ENCODE peak calls at places on chromosomes 12 and 14, in seven cellular contexts. X, F, P, E, D, O and B are unnamed samples.

GRCh38 chr12:92038476-92038875 is 107.2 kb downstream of the BTG1 start:
- DNase-seq in D (no peak), X (no peak), O (no peak), E (no peak), F (no peak), P (no peak), B (no peak)

GRCh38 chr12:15220451-15220850 is 766 bp downstream of the RERG start:
- DNase-seq in D (no peak), F (no peak), E (no peak), P (no peak), O (no peak), X (no peak), B (no peak)

GRCh38 chr12:90679674-90680073 is 275.3 kb downstream of the CCER1 start:
- DNase-seq in P (no peak), O (no peak), D (no peak), F (no peak), X (no peak), E (no peak), B (no peak)

GRCh38 chr14:79295385-79295784 is 915.9 kb downstream of the DIO2 start:
- DNase-seq in O (no peak), X (no peak), F (no peak), E (no peak), D (no peak), P (no peak), B (no peak)

GRCh38 chr12:117594481-117594880 is 233.1 kb upstream of the NOS1 start:
- DNase-seq in E (no peak), P (no peak), D (no peak), F (no peak), X (no peak), O (no peak), B (no peak)

GRCh38 chr12:110661337-110661972 is 27.5 kb downstream of the HVCN1 start:
- DNase-seq in X (no peak), F (no peak), P (no peak), E (no peak), D (peak), O (no peak), B (no peak)

GRCh38 chr14:102993523-102993922 is 63.8 kb downstream of the CDC42BPB start:
- DNase-seq in O (no peak), D (no peak), E (no peak), X (peak), F (no peak), P (peak), B (peak)

GRCh38 chr12:108139454-108139853 is 10.4 kb downstream of the WSCD2 start:
- DNase-seq in F (no peak), E (no peak), X (no peak), D (no peak), P (no peak), O (no peak), B (no peak)

GRCh38 chr12:77973579-77973978 is 142.9 kb downstream of the NAV3 start:
- DNase-seq in F (no peak), O (no peak), X (no peak), E (no peak), D (no peak), P (no peak), B (no peak)

GRCh38 chr12:58268080-58268479 is 326.7 kb downstream of the ATP23 start:
- DNase-seq in X (no peak), D (no peak), F (no peak), E (no peak), O (no peak), P (no peak), B (no peak)

GRCh38 chr14:103520657-103521437 is 1.8 kb downstream of the CKB start:
- DNase-seq in F (peak), O (peak), P (peak), E (peak), X (no peak), D (no peak), B (peak)

GRCh38 chr14:97603201-97603600 is 806.0 kb downstream of the VRK1 start:
- DNase-seq in E (no peak), X (no peak), P (no peak), O (no peak), D (no peak), F (no peak), B (no peak)

GRCh38 chr12:115421796-115422709 is 738.1 kb upstream of the TBX3 start:
- DNase-seq in D (no peak), O (no peak), E (no peak), P (no peak), F (no peak), X (peak), B (no peak)

GRCh38 chr14:78829274-78829673 is 659.1 kb downstream of the NRXN3 start:
- DNase-seq in D (no peak), O (no peak), F (no peak), X (no peak), E (no peak), P (no peak), B (no peak)

GRCh38 chr14:30525833-30526232 is 33.1 kb upstream of the G2E3 start:
- DNase-seq in O (no peak), D (no peak), E (no peak), X (no peak), F (no peak), P (no peak), B (peak)

GRCh38 chr14:75522224-75522764 is at the start of gene BATF:
- DNase-seq in X (no peak), F (no peak), O (no peak), E (no peak), P (no peak), D (no peak), B (no peak)

GRCh38 chr12:131628766-131629448 is 82.0 kb upstream of the SFSWAP start:
- DNase-seq in P (no peak), D (no peak), O (no peak), F (no peak), X (no peak), E (no peak), B (no peak)

GRCh38 chr12:104944252-104944651 is 13.8 kb downstream of the SLC41A2 start:
- DNase-seq in X (no peak), F (no peak), P (no peak), O (no peak), E (no peak), D (no peak), B (no peak)

DNA sequence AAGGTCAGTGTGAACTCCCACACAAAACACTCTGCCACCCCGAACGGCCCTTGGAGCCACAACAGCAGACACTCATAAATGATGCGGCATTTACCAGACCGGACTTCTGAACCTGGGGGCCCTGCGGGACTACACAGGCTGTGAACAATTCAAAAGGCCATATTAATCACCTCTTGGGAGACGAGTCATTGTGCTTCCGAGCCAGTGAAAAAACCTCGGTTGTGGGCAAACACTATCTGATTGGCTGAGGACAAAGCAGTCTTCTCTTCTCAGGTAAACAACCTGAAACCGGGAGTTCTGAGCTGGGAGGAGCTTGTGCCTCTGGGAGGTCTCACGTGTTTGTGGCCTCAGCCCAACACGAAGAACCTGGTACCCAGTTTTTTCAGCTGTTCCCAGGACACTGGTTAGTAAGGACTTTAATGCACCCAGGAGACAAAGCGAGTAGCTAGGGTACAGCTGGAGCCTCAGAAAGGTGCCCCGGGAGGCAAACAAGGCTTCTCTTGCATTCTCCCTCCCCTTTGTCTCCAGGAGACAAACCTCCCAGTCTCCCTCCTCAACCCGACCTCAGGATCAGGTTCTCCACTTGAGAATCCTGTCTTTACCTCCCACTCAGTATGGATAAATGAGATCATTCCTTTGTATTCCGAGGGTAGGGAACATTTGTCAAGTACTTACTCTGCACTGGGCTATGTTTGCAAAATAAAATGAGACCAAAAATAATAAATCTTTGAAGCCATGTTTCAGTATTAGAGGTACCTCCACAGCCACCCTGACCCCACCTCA is 35.2 kb downstream of the VWF start:
- DNase-seq in P (peak), D (no peak), X (peak), E (no peak), O (no peak), F (no peak), B (peak)
- TF ChIP-seq JUND in P (no peak), D (no peak), X (no peak), E (no peak), O (no peak), F (no peak), B (no peak)

DNA sequence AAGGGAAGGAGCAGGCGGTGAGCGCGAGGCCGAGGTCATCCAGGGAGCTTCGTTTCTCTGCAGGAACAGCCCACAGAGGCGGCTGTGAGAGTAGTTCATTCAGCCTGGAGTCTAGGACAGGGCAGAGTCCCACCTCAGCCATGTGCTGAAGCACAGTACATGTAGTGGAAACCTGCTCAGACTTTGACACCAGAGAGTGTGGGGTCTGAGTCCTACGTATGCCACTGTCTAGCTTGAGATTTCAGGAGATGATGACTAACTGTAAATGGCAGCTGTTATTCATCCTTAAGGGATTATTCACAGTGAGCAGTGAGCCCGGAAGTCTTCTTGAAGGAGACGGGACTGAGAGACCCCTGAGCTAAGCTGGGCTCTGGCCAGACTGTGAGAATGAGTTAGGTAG is 938 bp upstream of the SLC6A13 start:
- DNase-seq in F (no peak), P (no peak), O (no peak), D (no peak), E (no peak), X (no peak), B (no peak)
- TF ChIP-seq JUND in F (no peak), P (no peak), O (no peak), D (no peak), E (no peak), X (no peak), B (no peak)

DNA sequence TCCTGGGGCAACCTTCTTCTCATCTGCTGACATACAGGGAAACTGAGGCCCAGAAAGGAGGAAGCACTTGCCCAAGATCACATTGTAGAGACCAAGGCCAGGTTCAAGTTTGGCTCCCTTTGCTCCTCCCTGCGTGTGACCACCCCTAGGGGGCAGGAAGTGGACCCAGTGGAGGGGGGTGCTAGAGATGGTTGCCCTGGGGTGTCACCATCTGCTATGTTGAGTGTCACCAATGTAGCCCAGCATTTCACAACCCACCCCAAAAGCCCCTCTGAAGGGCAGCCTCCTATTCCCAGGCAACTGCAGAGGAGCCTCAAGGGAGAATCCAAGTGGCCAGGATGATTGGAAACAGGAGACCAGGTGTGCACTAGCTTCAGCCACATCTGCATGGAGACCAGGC is 12.0 kb upstream of the RBM19 start:
- DNase-seq in E (no peak), F (no peak), P (no peak), D (no peak), X (no peak), O (no peak), B (no peak)
- TF ChIP-seq JUND in E (no peak), F (no peak), P (no peak), D (no peak), X (no peak), O (no peak), B (no peak)

DNA sequence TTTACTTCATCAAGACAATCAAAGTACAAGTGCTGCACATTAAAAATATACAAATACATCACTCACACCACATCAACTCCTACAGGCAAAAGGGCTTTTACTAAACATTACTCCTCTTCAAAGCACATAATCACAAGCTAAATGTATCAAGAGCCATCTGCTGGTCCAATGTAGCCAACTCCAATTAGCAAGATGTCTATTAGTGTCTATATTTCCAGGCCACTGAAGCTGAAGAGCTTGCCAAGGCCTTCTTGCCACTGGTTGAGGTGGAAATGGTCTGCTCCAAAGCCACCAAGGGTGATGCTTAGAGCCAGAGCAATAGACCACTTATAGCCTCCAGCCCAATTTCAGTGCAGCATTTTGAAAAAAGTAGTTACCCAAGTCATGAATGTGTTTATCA is 54.5 kb downstream of the RASSF9 start:
- DNase-seq in F (no peak), P (no peak), E (no peak), X (no peak), D (no peak), O (no peak), B (no peak)
- TF ChIP-seq JUND in F (no peak), P (no peak), E (no peak), X (no peak), D (no peak), O (no peak), B (no peak)